ENCODE peak calls at places on chromosomes 2 and 18, in nine cellular contexts. L, J, E, S, M, O, F, V and W are unnamed samples.

GRCh38 chr2:201234167-201235139 is 25.9 kb upstream of the CASP8 start:
- DNase-seq in L (no peak), J (peak; percentile 27), E (no peak), S (no peak), M (no peak), O (no peak), F (no peak), V (no peak), W (no peak)

GRCh38 chr2:3442185-3442584 is 62.7 kb downstream of the TRAPPC12 start:
- DNase-seq in L (no peak), J (no peak), E (no peak), S (no peak), M (no peak), O (no peak), F (no peak), V (no peak), W (no peak)

GRCh38 chr2:196413821-196414274 is 225.7 kb upstream of the CCDC150 start:
- DNase-seq in L (no peak), J (no peak), E (no peak), S (peak; percentile 51), M (no peak), O (no peak), F (no peak), V (no peak), W (peak; percentile 23)

GRCh38 chr18:1488957-1489356 is 584.3 kb downstream of the ADCYAP1 start:
- DNase-seq in L (no peak), J (no peak), E (no peak), S (no peak), M (no peak), O (no peak), F (no peak), V (no peak), W (no peak)

GRCh38 chr2:237859533-237860272 is at the start of gene RAMP1:
- DNase-seq in L (no peak), J (peak; percentile 43), E (peak; percentile 39), S (no peak), M (peak; percentile 77), O (no peak), F (peak; percentile 69), V (no peak), W (peak; percentile 33)

GRCh38 chr18:58139627-58140026 is 95.6 kb downstream of the NEDD4L start:
- DNase-seq in L (no peak), J (no peak), E (no peak), S (no peak), M (no peak), O (no peak), F (no peak), V (no peak), W (no peak)

GRCh38 chr2:97963880-97964279 is 31.9 kb downstream of the TMEM131 start:
- DNase-seq in L (no peak), J (peak; percentile 52), E (no peak), S (no peak), M (peak; percentile 32), O (no peak), F (no peak), V (no peak), W (peak; percentile 25)

GRCh38 chr2:168926621-168927386 is 25.7 kb downstream of the G6PC2 start:
- DNase-seq in L (no peak), J (peak; percentile 95), E (no peak), S (no peak), M (peak; percentile 13), O (no peak), F (no peak), V (no peak), W (peak; percentile 17)

GRCh38 chr2:188170356-188170755 is 121.3 kb upstream of the GULP1 start:
- DNase-seq in L (no peak), J (peak; percentile 66), E (no peak), S (no peak), M (no peak), O (no peak), F (no peak), V (no peak), W (no peak)

GRCh38 chr2:96116424-96116878 is at the start of gene ADRA2B:
- DNase-seq in L (peak; percentile 86), J (peak; percentile 58), E (no peak), S (no peak), M (peak; percentile 45), O (no peak), F (peak; percentile 95), V (peak; percentile 82), W (peak; percentile 36)

GRCh38 chr2:96113951-96114350 is 2.4 kb downstream of the ADRA2B start:
- DNase-seq in L (no peak), J (no peak), E (no peak), S (no peak), M (no peak), O (no peak), F (no peak), V (peak; percentile 14), W (no peak)

GRCh38 chr2:96114546-96114902 is 1.8 kb downstream of the ADRA2B start:
- DNase-seq in L (no peak), J (no peak), E (no peak), S (no peak), M (no peak), O (no peak), F (no peak), V (peak; percentile 35), W (no peak)

GRCh38 chr2:96115631-96116423 is 544 bp downstream of the ADRA2B start:
- DNase-seq in L (no peak), J (no peak), E (no peak), S (no peak), M (no peak), O (no peak), F (no peak), V (peak; percentile 44), W (no peak)

GRCh38 chr2:96114903-96115581 is 1.3 kb downstream of the ADRA2B start:
- DNase-seq in L (no peak), J (no peak), E (no peak), S (no peak), M (no peak), O (no peak), F (no peak), V (peak; percentile 39), W (no peak)
- H3K36me3 ChIP-seq in L (no peaks in the 10 kb centered on the region), J (no peaks in the 10 kb centered on the region), E (no peaks in the 10 kb centered on the region), S (no peaks in the 10 kb centered on the region), M (no peaks in the 10 kb centered on the region), O (no peaks in the 10 kb centered on the region), F (no peaks in the 10 kb centered on the region), V (no peaks in the 10 kb centered on the region), W (no peaks in the 10 kb centered on the region)

GRCh38 chr2:69582582-69583176 is 60.9 kb downstream of the AAK1 start:
- DNase-seq in L (peak; percentile 40), J (no peak), E (no peak), S (peak; percentile 56), M (no peak), O (no peak), F (no peak), V (no peak), W (peak; percentile 55)
- H3K4me3 ChIP-seq in L (no peak overlapping the region), J (no peak overlapping the region), E (no peak overlapping the region), S (no peak overlapping the region), M (no peak overlapping the region), O (no peak overlapping the region), F (no peak overlapping the region), V (no peak overlapping the region), W (no peak overlapping the region)

GRCh38 chr18:2706903-2707302 is 51.4 kb downstream of the SMCHD1 start:
- DNase-seq in L (no peak), J (no peak), E (no peak), S (no peak), M (peak; percentile 8), O (no peak), F (peak; percentile 78), V (no peak), W (no peak)
- H3K36me3 ChIP-seq in L (peaks cover 9% of the 10 kb centered on the region), J (peaks cover 13% of the 10 kb centered on the region), E (no peaks in the 10 kb centered on the region), S (peaks cover 6% of the 10 kb centered on the region), M (peaks cover 77% of the 10 kb centered on the region), O (no peaks in the 10 kb centered on the region), F (peaks cover 94% of the 10 kb centered on the region), V (peaks cover 97% of the 10 kb centered on the region), W (peaks cover 58% of the 10 kb centered on the region)

DNA sequence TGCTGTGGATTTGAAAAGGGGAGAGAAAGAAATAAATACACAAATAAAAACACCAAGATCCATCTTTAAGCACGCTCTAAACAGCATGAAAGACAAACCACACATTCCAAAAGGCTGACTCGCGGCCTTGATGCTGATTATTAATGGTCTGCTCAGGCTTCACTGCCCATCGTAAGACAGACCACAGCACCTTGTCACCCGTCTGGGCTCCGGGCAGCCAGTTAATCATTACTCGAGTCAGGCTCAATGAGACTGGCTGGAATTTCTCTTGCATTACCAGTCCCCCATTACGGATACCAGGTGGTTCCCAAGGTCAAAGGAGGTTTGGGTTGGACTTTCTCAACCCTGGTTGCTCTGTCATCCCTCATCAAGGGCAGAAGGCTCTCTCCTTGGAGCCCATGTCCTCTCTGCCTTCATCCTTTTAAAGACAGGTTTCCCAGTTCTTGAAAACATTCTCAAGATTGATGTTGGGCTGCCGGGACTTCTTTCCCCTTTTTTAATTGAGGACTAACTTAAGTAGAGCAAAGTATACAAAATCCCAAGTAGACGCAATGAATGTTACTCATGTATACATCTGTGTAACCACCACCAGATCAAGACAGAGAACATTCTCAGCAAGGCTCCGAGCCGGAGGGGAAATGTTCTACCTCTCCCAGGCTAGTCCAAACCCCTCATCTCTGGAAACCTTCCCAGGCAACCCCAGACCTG is 8.1 kb downstream of the SMAD7 start:
- DNase-seq in L (peak; percentile 53), J (peak; percentile 50), E (no peak), S (peak; percentile 97), M (peak; percentile 90), O (no peak), F (no peak), V (no peak), W (peak; percentile 62)
- H3K4me3 ChIP-seq in L (peak overlapping the region; percentile 15), J (no peak overlapping the region), E (no peak overlapping the region), S (peak overlapping the region; percentile 27), M (peak overlapping the region; percentile 12), O (no peak overlapping the region), F (peak overlapping the region; percentile 99), V (peak overlapping the region; percentile 90), W (no peak overlapping the region)

GRCh38 chr2:1661891-1662605 is 82.3 kb downstream of the PXDN start:
- DNase-seq in L (no peak), J (no peak), E (no peak), S (no peak), M (no peak), O (no peak), F (peak; percentile 36), V (peak; percentile 40), W (no peak)
- H3K36me3 ChIP-seq in L (peaks cover 19% of the 10 kb centered on the region), J (peaks cover 64% of the 10 kb centered on the region), E (no peaks in the 10 kb centered on the region), S (peaks cover 71% of the 10 kb centered on the region), M (peaks cover 84% of the 10 kb centered on the region), O (no peaks in the 10 kb centered on the region), F (peaks cover 77% of the 10 kb centered on the region), V (peaks cover 68% of the 10 kb centered on the region), W (peaks cover 39% of the 10 kb centered on the region)

GRCh38 chr18:48828201-48828580 is 122.6 kb downstream of the SMAD7 start:
- DNase-seq in L (no peak), J (no peak), E (peak; percentile 5), S (no peak), M (no peak), O (peak; percentile 3), F (no peak), V (no peak), W (no peak)
- H3K4me3 ChIP-seq in L (peak overlapping the region; percentile 1), J (no peak overlapping the region), E (peak overlapping the region; percentile 16), S (peak overlapping the region; percentile 1), M (peak overlapping the region; percentile 63), O (no peak overlapping the region), F (no peak overlapping the region), V (no peak overlapping the region), W (peak overlapping the region; percentile 27)

GRCh38 chr2:131146749-131147148 is 41.6 kb downstream of the PLEKHB2 start:
- DNase-seq in L (no peak), J (no peak), E (no peak), S (no peak), M (no peak), O (no peak), F (no peak), V (no peak), W (no peak)
- H3K36me3 ChIP-seq in L (peaks cover 27% of the 10 kb centered on the region), J (peaks cover 29% of the 10 kb centered on the region), E (no peaks in the 10 kb centered on the region), S (peaks cover 29% of the 10 kb centered on the region), M (peaks cover 84% of the 10 kb centered on the region), O (no peaks in the 10 kb centered on the region), F (peaks cover 87% of the 10 kb centered on the region), V (peaks cover 94% of the 10 kb centered on the region), W (peaks cover 9% of the 10 kb centered on the region)